ENCODE peak calls at places on chromosomes 7 and 10, in eight cellular contexts. One of them, this sample, is unnamed.

GRCh38 chr7:5450549-5451327 is 27.1 kb upstream of the TNRC18 start:
- DNase-seq in brain microvascular endothelial cell: peak; percentile 29
- DNase-seq in GM12865: peak; percentile 29
- DNase-seq in psoas muscle: peak; percentile 47
- DNase-seq in spleen: peak; percentile 84
- DNase-seq in pancreas: peak; percentile 21
- DNase-seq in tibial artery: peak; percentile 37
- DNase-seq in MM.1S: peak; percentile 36
- DNase-seq in this sample: no peak

GRCh38 chr10:5501976-5502902 is 2.9 kb upstream of the CALML5 start:
- DNase-seq in psoas muscle: no peak
- DNase-seq in MM.1S: no peak
- DNase-seq in pancreas: peak; percentile 2
- DNase-seq in spleen: no peak
- DNase-seq in brain microvascular endothelial cell: peak; percentile 2
- DNase-seq in GM12865: peak; percentile 8
- DNase-seq in tibial artery: no peak
- DNase-seq in this sample: no peak

GRCh38 chr10:128098631-128099030 is 27.6 kb downstream of the MKI67 start:
- DNase-seq in pancreas: no peak
- DNase-seq in GM12865: no peak
- DNase-seq in spleen: no peak
- DNase-seq in brain microvascular endothelial cell: no peak
- DNase-seq in psoas muscle: no peak
- DNase-seq in MM.1S: no peak
- DNase-seq in tibial artery: no peak
- DNase-seq in this sample: no peak

GRCh38 chr7:4074407-4074806 is 607.7 kb upstream of the FOXK1 start:
- DNase-seq in psoas muscle: no peak
- DNase-seq in GM12865: no peak
- DNase-seq in pancreas: no peak
- DNase-seq in MM.1S: no peak
- DNase-seq in spleen: no peak
- DNase-seq in brain microvascular endothelial cell: no peak
- DNase-seq in tibial artery: no peak
- DNase-seq in this sample: no peak

GRCh38 chr7:90320801-90321494 is at the start of gene FAM237B:
- DNase-seq in MM.1S: no peak
- DNase-seq in tibial artery: no peak
- DNase-seq in brain microvascular endothelial cell: no peak
- DNase-seq in spleen: peak; percentile 74
- DNase-seq in psoas muscle: no peak
- DNase-seq in GM12865: no peak
- DNase-seq in pancreas: no peak
- DNase-seq in this sample: no peak

GRCh38 chr10:107924458-107924857 is 760.0 kb upstream of the SORCS1 start:
- DNase-seq in brain microvascular endothelial cell: no peak
- DNase-seq in pancreas: no peak
- DNase-seq in GM12865: no peak
- DNase-seq in tibial artery: no peak
- DNase-seq in spleen: no peak
- DNase-seq in MM.1S: no peak
- DNase-seq in psoas muscle: no peak
- DNase-seq in this sample: no peak

GRCh38 chr7:45230611-45231165 is 73.1 kb downstream of the RAMP3 start:
- DNase-seq in tibial artery: no peak
- DNase-seq in MM.1S: no peak
- DNase-seq in brain microvascular endothelial cell: no peak
- DNase-seq in pancreas: no peak
- DNase-seq in psoas muscle: no peak
- DNase-seq in GM12865: no peak
- DNase-seq in spleen: no peak
- DNase-seq in this sample: no peak

GRCh38 chr7:85185355-85186082 is 1.3 kb downstream of the SEMA3D start:
- DNase-seq in spleen: peak; percentile 79
- DNase-seq in psoas muscle: peak; percentile 30
- DNase-seq in pancreas: no peak
- DNase-seq in brain microvascular endothelial cell: peak; percentile 59
- DNase-seq in tibial artery: peak; percentile 74
- DNase-seq in MM.1S: no peak
- DNase-seq in GM12865: no peak
- DNase-seq in this sample: peak; percentile 39

GRCh38 chr10:130461631-130462030 is 325.4 kb downstream of the GLRX3 start:
- DNase-seq in pancreas: no peak
- DNase-seq in MM.1S: no peak
- DNase-seq in GM12865: no peak
- DNase-seq in brain microvascular endothelial cell: no peak
- DNase-seq in tibial artery: no peak
- DNase-seq in spleen: no peak
- DNase-seq in psoas muscle: no peak
- DNase-seq in this sample: no peak

GRCh38 chr10:28991738-28992270 is 297.1 kb upstream of the LYZL1 start:
- DNase-seq in GM12865: peak; percentile 35
- DNase-seq in spleen: no peak
- DNase-seq in psoas muscle: no peak
- DNase-seq in brain microvascular endothelial cell: peak; percentile 55
- DNase-seq in MM.1S: peak; percentile 14
- DNase-seq in pancreas: peak; percentile 16
- DNase-seq in tibial artery: no peak
- DNase-seq in this sample: peak; percentile 6

GRCh38 chr10:121865554-121865953 is 62.3 kb downstream of the ATE1 start:
- DNase-seq in spleen: no peak
- DNase-seq in GM12865: no peak
- DNase-seq in tibial artery: no peak
- DNase-seq in brain microvascular endothelial cell: no peak
- DNase-seq in MM.1S: no peak
- DNase-seq in psoas muscle: no peak
- DNase-seq in pancreas: no peak
- DNase-seq in this sample: no peak

GRCh38 chr7:87993269-87993668 is 59.2 kb downstream of the ADAM22 start:
- DNase-seq in tibial artery: no peak
- DNase-seq in spleen: no peak
- DNase-seq in MM.1S: no peak
- DNase-seq in psoas muscle: no peak
- DNase-seq in GM12865: no peak
- DNase-seq in brain microvascular endothelial cell: no peak
- DNase-seq in pancreas: no peak
- DNase-seq in this sample: no peak

GRCh38 chr10:3312403-3312802 is 139.8 kb upstream of the PITRM1 start:
- DNase-seq in GM12865: no peak
- DNase-seq in MM.1S: no peak
- DNase-seq in pancreas: no peak
- DNase-seq in spleen: no peak
- DNase-seq in psoas muscle: no peak
- DNase-seq in brain microvascular endothelial cell: no peak
- DNase-seq in tibial artery: no peak
- DNase-seq in this sample: no peak

GRCh38 chr10:114310346-114310745 is 71.3 kb downstream of the VWA2 start:
- DNase-seq in brain microvascular endothelial cell: no peak
- DNase-seq in psoas muscle: no peak
- DNase-seq in pancreas: no peak
- DNase-seq in tibial artery: no peak
- DNase-seq in MM.1S: no peak
- DNase-seq in spleen: peak; percentile 43
- DNase-seq in GM12865: no peak
- DNase-seq in this sample: no peak

GRCh38 chr10:14429043-14429713 is 98.5 kb upstream of the FRMD4A start:
- DNase-seq in pancreas: no peak
- DNase-seq in spleen: no peak
- DNase-seq in MM.1S: no peak
- DNase-seq in brain microvascular endothelial cell: no peak
- DNase-seq in tibial artery: no peak
- DNase-seq in psoas muscle: no peak
- DNase-seq in GM12865: no peak
- DNase-seq in this sample: no peak

GRCh38 chr10:32981760-32982159 is 23.7 kb upstream of the ITGB1 start:
- DNase-seq in spleen: peak; percentile 78
- DNase-seq in GM12865: no peak
- DNase-seq in MM.1S: no peak
- DNase-seq in pancreas: peak; percentile 67
- DNase-seq in brain microvascular endothelial cell: peak; percentile 68
- DNase-seq in tibial artery: no peak
- DNase-seq in psoas muscle: no peak
- DNase-seq in this sample: no peak
- H3K4me3 ChIP-seq in spleen: no peak overlapping the region
- H3K4me3 ChIP-seq in GM12865: no peak overlapping the region
- H3K4me3 ChIP-seq in MM.1S: no peak overlapping the region
- H3K4me3 ChIP-seq in pancreas: no peak overlapping the region
- H3K4me3 ChIP-seq in brain microvascular endothelial cell: no peak overlapping the region
- H3K4me3 ChIP-seq in tibial artery: no peak overlapping the region
- H3K4me3 ChIP-seq in psoas muscle: no peak overlapping the region
- H3K4me3 ChIP-seq in this sample: no peak overlapping the region

GRCh38 chr7:127769696-127770400 is 117.9 kb downstream of the SND1 start:
- DNase-seq in psoas muscle: no peak
- DNase-seq in MM.1S: no peak
- DNase-seq in pancreas: no peak
- DNase-seq in GM12865: no peak
- DNase-seq in tibial artery: no peak
- DNase-seq in brain microvascular endothelial cell: peak; percentile 24
- DNase-seq in spleen: no peak
- DNase-seq in this sample: no peak

GRCh38 chr7:127768241-127768640 is 116.2 kb downstream of the SND1 start:
- DNase-seq in brain microvascular endothelial cell: no peak
- DNase-seq in MM.1S: no peak
- DNase-seq in GM12865: no peak
- DNase-seq in psoas muscle: no peak
- DNase-seq in spleen: no peak
- DNase-seq in tibial artery: no peak
- DNase-seq in pancreas: no peak
- DNase-seq in this sample: no peak

GRCh38 chr7:127771707-127772106 is 119.7 kb downstream of the SND1 start:
- DNase-seq in MM.1S: no peak
- DNase-seq in brain microvascular endothelial cell: no peak
- DNase-seq in GM12865: peak; percentile 44
- DNase-seq in tibial artery: no peak
- DNase-seq in pancreas: no peak
- DNase-seq in psoas muscle: no peak
- DNase-seq in spleen: no peak
- DNase-seq in this sample: no peak

GRCh38 chr7:127769137-127769536 is 117.1 kb downstream of the SND1 start:
- DNase-seq in brain microvascular endothelial cell: no peak
- DNase-seq in GM12865: no peak
- DNase-seq in pancreas: no peak
- DNase-seq in psoas muscle: no peak
- DNase-seq in tibial artery: no peak
- DNase-seq in spleen: no peak
- DNase-seq in MM.1S: no peak
- DNase-seq in this sample: no peak

DNA sequence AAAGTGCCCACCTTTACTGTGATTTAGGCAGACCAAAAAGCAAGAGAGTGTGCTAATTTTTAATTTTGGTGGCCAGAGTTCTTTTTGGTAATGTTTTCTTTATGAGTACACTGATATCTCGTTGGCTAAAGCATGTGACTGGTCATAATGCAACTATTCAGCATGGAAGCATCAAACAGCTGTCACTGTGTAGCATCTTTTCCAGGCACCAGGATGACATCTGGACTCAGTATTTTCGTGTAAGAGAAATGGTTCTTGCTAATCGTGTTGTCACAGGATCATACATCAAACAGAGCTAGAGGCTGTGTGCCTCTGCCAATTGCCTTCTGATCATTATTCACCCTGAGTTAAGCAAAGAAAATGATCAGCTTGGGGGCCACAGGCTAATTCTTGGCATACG is 118.9 kb downstream of the SND1 start:
- DNase-seq in psoas muscle: no peak
- DNase-seq in tibial artery: no peak
- DNase-seq in GM12865: no peak
- DNase-seq in spleen: no peak
- DNase-seq in MM.1S: no peak
- DNase-seq in pancreas: no peak
- DNase-seq in brain microvascular endothelial cell: peak; percentile 50
- DNase-seq in this sample: no peak
- H3K4me3 ChIP-seq in psoas muscle: no peak overlapping the region
- H3K4me3 ChIP-seq in tibial artery: no peak overlapping the region
- H3K4me3 ChIP-seq in GM12865: no peak overlapping the region
- H3K4me3 ChIP-seq in spleen: no peak overlapping the region
- H3K4me3 ChIP-seq in MM.1S: no peak overlapping the region
- H3K4me3 ChIP-seq in pancreas: no peak overlapping the region
- H3K4me3 ChIP-seq in brain microvascular endothelial cell: no peak overlapping the region
- H3K4me3 ChIP-seq in this sample: no peak overlapping the region

DNA sequence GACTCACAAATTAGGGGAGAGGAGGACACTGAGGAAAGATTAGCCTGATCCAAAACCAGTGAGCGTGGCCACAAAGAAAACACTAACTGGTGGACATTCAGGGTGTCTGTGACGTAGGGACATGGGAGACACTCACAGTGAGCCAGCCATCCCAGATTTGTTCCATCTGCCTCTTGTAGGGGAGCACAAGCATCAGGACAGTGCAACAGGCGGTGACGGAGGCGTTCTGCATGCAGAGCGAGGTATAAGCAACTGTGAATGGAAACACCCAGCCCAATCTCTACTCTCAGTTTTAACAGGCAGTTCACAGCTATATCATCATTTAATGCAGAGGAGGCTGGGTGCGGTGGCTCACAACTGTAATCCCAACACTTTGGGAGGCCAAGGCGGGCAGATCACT is 52.8 kb upstream of the TOMM7 start:
- DNase-seq in MM.1S: no peak
- DNase-seq in psoas muscle: no peak
- DNase-seq in pancreas: no peak
- DNase-seq in spleen: no peak
- DNase-seq in GM12865: no peak
- DNase-seq in tibial artery: no peak
- DNase-seq in brain microvascular endothelial cell: no peak
- DNase-seq in this sample: no peak
- H3K4me3 ChIP-seq in MM.1S: no peak overlapping the region
- H3K4me3 ChIP-seq in psoas muscle: no peak overlapping the region
- H3K4me3 ChIP-seq in pancreas: no peak overlapping the region
- H3K4me3 ChIP-seq in spleen: no peak overlapping the region
- H3K4me3 ChIP-seq in GM12865: no peak overlapping the region
- H3K4me3 ChIP-seq in tibial artery: no peak overlapping the region
- H3K4me3 ChIP-seq in brain microvascular endothelial cell: no peak overlapping the region
- H3K4me3 ChIP-seq in this sample: no peak overlapping the region

GRCh38 chr7:39535064-39535463 is 31.1 kb upstream of the YAE1 start:
- DNase-seq in MM.1S: no peak
- DNase-seq in psoas muscle: no peak
- DNase-seq in spleen: no peak
- DNase-seq in tibial artery: no peak
- DNase-seq in brain microvascular endothelial cell: no peak
- DNase-seq in GM12865: no peak
- DNase-seq in pancreas: no peak
- DNase-seq in this sample: no peak
- H3K4me3 ChIP-seq in MM.1S: no peak overlapping the region
- H3K4me3 ChIP-seq in psoas muscle: no peak overlapping the region
- H3K4me3 ChIP-seq in spleen: no peak overlapping the region
- H3K4me3 ChIP-seq in tibial artery: no peak overlapping the region
- H3K4me3 ChIP-seq in brain microvascular endothelial cell: no peak overlapping the region
- H3K4me3 ChIP-seq in GM12865: no peak overlapping the region
- H3K4me3 ChIP-seq in pancreas: no peak overlapping the region
- H3K4me3 ChIP-seq in this sample: no peak overlapping the region